ENCODE peak calls at places on chromosomes 16 and 17, in six cellular contexts. One of them, this sample, is unnamed.

GRCh38 chr16:57867000-57867561 is 64.8 kb upstream of the KIFC3 start:
- DNase-seq in NCI-H2107: no peak
- DNase-seq in cerebellar cortex: no peak
- DNase-seq in HT1080: no peak
- DNase-seq in psoas muscle: no peak
- DNase-seq in caudate nucleus: no peak
- DNase-seq in this sample: no peak

GRCh38 chr17:44219636-44220210 is at the start of gene UBTF:
- DNase-seq in NCI-H2107: peak; percentile 93
- DNase-seq in HT1080: no peak
- DNase-seq in psoas muscle: peak; percentile 84
- DNase-seq in caudate nucleus: peak; percentile 64
- DNase-seq in cerebellar cortex: peak; percentile 47
- DNase-seq in this sample: no peak

GRCh38 chr17:62668091-62668804 is 40.8 kb downstream of the MRC2 start:
- DNase-seq in NCI-H2107: no peak
- DNase-seq in psoas muscle: no peak
- DNase-seq in caudate nucleus: no peak
- DNase-seq in cerebellar cortex: no peak
- DNase-seq in HT1080: no peak
- DNase-seq in this sample: no peak

GRCh38 chr16:66182592-66182991 is 183.9 kb upstream of the CDH5 start:
- DNase-seq in caudate nucleus: no peak
- DNase-seq in cerebellar cortex: no peak
- DNase-seq in psoas muscle: no peak
- DNase-seq in HT1080: no peak
- DNase-seq in NCI-H2107: no peak
- DNase-seq in this sample: no peak

GRCh38 chr17:80394629-80395216 is 20.2 kb upstream of the ENDOV start:
- DNase-seq in HT1080: no peak
- DNase-seq in caudate nucleus: no peak
- DNase-seq in NCI-H2107: no peak
- DNase-seq in cerebellar cortex: no peak
- DNase-seq in psoas muscle: no peak
- DNase-seq in this sample: no peak

GRCh38 chr16:3131755-3132377 is 3.0 kb upstream of the ZNF213 start:
- DNase-seq in psoas muscle: no peak
- DNase-seq in NCI-H2107: peak; percentile 14
- DNase-seq in HT1080: no peak
- DNase-seq in cerebellar cortex: peak; percentile 52
- DNase-seq in caudate nucleus: no peak
- DNase-seq in this sample: no peak

GRCh38 chr16:5504028-5504758 is 406.6 kb upstream of the EEF2KMT start:
- DNase-seq in caudate nucleus: peak; percentile 53
- DNase-seq in HT1080: no peak
- DNase-seq in NCI-H2107: no peak
- DNase-seq in psoas muscle: no peak
- DNase-seq in cerebellar cortex: peak; percentile 70
- DNase-seq in this sample: no peak

GRCh38 chr17:34579017-34579946 is at the start of gene TMEM132E:
- DNase-seq in caudate nucleus: peak; percentile 59
- DNase-seq in NCI-H2107: no peak
- DNase-seq in HT1080: no peak
- DNase-seq in psoas muscle: no peak
- DNase-seq in cerebellar cortex: peak; percentile 80
- DNase-seq in this sample: no peak

GRCh38 chr17:67992541-67993152 is 3.6 kb downstream of the C17orf58 start:
- DNase-seq in NCI-H2107: no peak
- DNase-seq in caudate nucleus: no peak
- DNase-seq in HT1080: no peak
- DNase-seq in psoas muscle: no peak
- DNase-seq in cerebellar cortex: peak; percentile 24
- DNase-seq in this sample: no peak

GRCh38 chr16:58940609-58941008 is 206.5 kb upstream of the GOT2 start:
- DNase-seq in caudate nucleus: no peak
- DNase-seq in psoas muscle: no peak
- DNase-seq in HT1080: no peak
- DNase-seq in cerebellar cortex: no peak
- DNase-seq in NCI-H2107: no peak
- DNase-seq in this sample: no peak

GRCh38 chr16:87185983-87186382 is 131.2 kb downstream of the C16orf95 start:
- DNase-seq in HT1080: no peak
- DNase-seq in cerebellar cortex: no peak
- DNase-seq in psoas muscle: no peak
- DNase-seq in caudate nucleus: no peak
- DNase-seq in NCI-H2107: no peak
- DNase-seq in this sample: no peak

GRCh38 chr17:41717408-41718286 is 5.5 kb downstream of the GAST start:
- DNase-seq in HT1080: peak; percentile 63
- DNase-seq in caudate nucleus: no peak
- DNase-seq in NCI-H2107: no peak
- DNase-seq in psoas muscle: no peak
- DNase-seq in cerebellar cortex: no peak
- DNase-seq in this sample: no peak

GRCh38 chr17:29383687-29384086 is 6.5 kb upstream of the TAOK1 start:
- DNase-seq in cerebellar cortex: no peak
- DNase-seq in NCI-H2107: no peak
- DNase-seq in psoas muscle: no peak
- DNase-seq in HT1080: no peak
- DNase-seq in caudate nucleus: no peak
- DNase-seq in this sample: no peak

GRCh38 chr16:81158964-81159363 is 62.8 kb upstream of the GCSH start:
- DNase-seq in psoas muscle: no peak
- DNase-seq in cerebellar cortex: no peak
- DNase-seq in NCI-H2107: no peak
- DNase-seq in HT1080: peak; percentile 54
- DNase-seq in caudate nucleus: peak; percentile 78
- DNase-seq in this sample: no peak

GRCh38 chr16:24996731-24997130 is 18.4 kb downstream of the ARHGAP17 start:
- DNase-seq in psoas muscle: no peak
- DNase-seq in caudate nucleus: no peak
- DNase-seq in cerebellar cortex: no peak
- DNase-seq in NCI-H2107: no peak
- DNase-seq in HT1080: no peak
- DNase-seq in this sample: no peak

GRCh38 chr17:62614142-62614541 is 13.3 kb upstream of the MRC2 start:
- DNase-seq in HT1080: peak; percentile 55
- DNase-seq in cerebellar cortex: no peak
- DNase-seq in caudate nucleus: no peak
- DNase-seq in psoas muscle: peak; percentile 24
- DNase-seq in NCI-H2107: no peak
- DNase-seq in this sample: no peak

GRCh38 chr17:51598824-51599223 is 338.5 kb downstream of the UTP18 start:
- DNase-seq in NCI-H2107: no peak
- DNase-seq in psoas muscle: no peak
- DNase-seq in caudate nucleus: no peak
- DNase-seq in cerebellar cortex: no peak
- DNase-seq in HT1080: no peak
- DNase-seq in this sample: peak; percentile 48

GRCh38 chr17:235831-236640 is 54.6 kb upstream of the DOC2B start:
- DNase-seq in psoas muscle: peak; percentile 25
- DNase-seq in cerebellar cortex: no peak
- DNase-seq in caudate nucleus: no peak
- DNase-seq in NCI-H2107: no peak
- DNase-seq in HT1080: no peak
- DNase-seq in this sample: no peak

GRCh38 chr17:76940738-76941350 is 72.6 kb downstream of the MGAT5B start:
- DNase-seq in caudate nucleus: no peak
- DNase-seq in psoas muscle: no peak
- DNase-seq in HT1080: no peak
- DNase-seq in NCI-H2107: no peak
- DNase-seq in cerebellar cortex: peak; percentile 20
- DNase-seq in this sample: peak; percentile 18

GRCh38 chr17:27535975-27536374 is 79.7 kb downstream of the KSR1 start:
- DNase-seq in caudate nucleus: no peak
- DNase-seq in cerebellar cortex: no peak
- DNase-seq in psoas muscle: no peak
- DNase-seq in NCI-H2107: no peak
- DNase-seq in HT1080: no peak
- DNase-seq in this sample: no peak

GRCh38 chr17:4584125-4584834 is at the start of gene SMTNL2:
- DNase-seq in caudate nucleus: no peak
- DNase-seq in psoas muscle: peak; percentile 93
- DNase-seq in cerebellar cortex: no peak
- DNase-seq in HT1080: no peak
- DNase-seq in NCI-H2107: no peak
- DNase-seq in this sample: no peak

GRCh38 chr16:61014869-61015268 is 1021.4 kb downstream of the CDH8 start:
- DNase-seq in cerebellar cortex: no peak
- DNase-seq in caudate nucleus: no peak
- DNase-seq in NCI-H2107: no peak
- DNase-seq in psoas muscle: no peak
- DNase-seq in HT1080: peak; percentile 13
- DNase-seq in this sample: peak; percentile 20

GRCh38 chr17:29177871-29178749 is 2.1 kb downstream of the MYO18A start:
- DNase-seq in HT1080: no peak
- DNase-seq in psoas muscle: no peak
- DNase-seq in NCI-H2107: no peak
- DNase-seq in cerebellar cortex: no peak
- DNase-seq in caudate nucleus: no peak
- DNase-seq in this sample: no peak

This sample was measured in NT2/D1.